ENCODE peak calls at places on chromosomes 7 and 10, in nine cellular contexts. R, S, W, U, X, V, A, C and T are unnamed samples.
A peak's percentile ranks its signal among the peaks of the same experiment; 100 is the strongest.

GRCh38 chr7:137992042-137992737 is 9.7 kb downstream of the CREB3L2 start:
- DNase-seq in R (no peak), S (no peak), W (no peak), U (peak; percentile 87), X (no peak), V (no peak), A (peak; percentile 90), C (no peak), T (no peak)

GRCh38 chr10:95445837-95446347 is 115.3 kb downstream of the SORBS1 start:
- DNase-seq in R (peak; percentile 27), S (peak; percentile 31), W (no peak), U (peak; percentile 80), X (no peak), V (peak; percentile 59), A (peak; percentile 59), C (peak; percentile 54), T (peak; percentile 74)

GRCh38 chr10:72425133-72425532 is 70.4 kb upstream of the DNAJB12 start:
- DNase-seq in R (no peak), S (no peak), W (no peak), U (no peak), X (no peak), V (no peak), A (no peak), C (no peak), T (no peak)

GRCh38 chr7:82430518-82431465 is 12.8 kb downstream of the CACNA2D1 start:
- DNase-seq in R (no peak), S (no peak), W (no peak), U (no peak), X (no peak), V (no peak), A (no peak), C (no peak), T (no peak)

GRCh38 chr10:130516141-130516540 is 379.9 kb downstream of the GLRX3 start:
- DNase-seq in R (no peak), S (no peak), W (no peak), U (no peak), X (no peak), V (no peak), A (no peak), C (no peak), T (no peak)

GRCh38 chr10:117363027-117363426 is 12.2 kb downstream of the PDZD8 start:
- DNase-seq in R (no peak), S (no peak), W (no peak), U (peak; percentile 33), X (no peak), V (peak; percentile 47), A (no peak), C (no peak), T (no peak)

GRCh38 chr7:70582921-70583895 is 548.7 kb upstream of the GALNT17 start:
- DNase-seq in R (no peak), S (no peak), W (no peak), U (no peak), X (no peak), V (no peak), A (no peak), C (no peak), T (no peak)

GRCh38 chr7:24972991-24973390 is 7.0 kb downstream of the OSBPL3 start:
- DNase-seq in R (no peak), S (no peak), W (no peak), U (no peak), X (no peak), V (no peak), A (no peak), C (no peak), T (no peak)

GRCh38 chr10:15898046-15898445 is 37.7 kb upstream of the MINDY3 start:
- DNase-seq in R (no peak), S (no peak), W (no peak), U (peak; percentile 2), X (no peak), V (no peak), A (no peak), C (no peak), T (no peak)

GRCh38 chr7:121604627-121605296 is 208.7 kb upstream of the FAM3C start:
- DNase-seq in R (no peak), S (no peak), W (no peak), U (peak; percentile 28), X (no peak), V (no peak), A (no peak), C (no peak), T (no peak)

GRCh38 chr10:773562-774161 is 84.2 kb upstream of the DIP2C start:
- DNase-seq in R (no peak), S (no peak), W (no peak), U (peak; percentile 34), X (no peak), V (no peak), A (peak; percentile 19), C (no peak), T (no peak)

GRCh38 chr10:62587011-62587410 is 212.8 kb downstream of the ZNF365 start:
- DNase-seq in R (no peak), S (no peak), W (no peak), U (no peak), X (no peak), V (no peak), A (no peak), C (no peak), T (no peak)

GRCh38 chr7:44729949-44730590 is 18.6 kb upstream of the ZMIZ2 start:
- DNase-seq in R (no peak), S (no peak), W (no peak), U (peak; percentile 55), X (no peak), V (no peak), A (no peak), C (no peak), T (no peak)

GRCh38 chr7:1539346-1540321 is 9.1 kb downstream of the MAFK start:
- DNase-seq in R (no peak), S (no peak), W (no peak), U (peak; percentile 62), X (no peak), V (no peak), A (peak; percentile 32), C (no peak), T (peak; percentile 36)

GRCh38 chr10:75356484-75356883 is 45.1 kb downstream of the ZNF503 start:
- DNase-seq in R (no peak), S (no peak), W (no peak), U (no peak), X (no peak), V (no peak), A (no peak), C (no peak), T (no peak)

GRCh38 chr10:17847586-17848296 is 38.6 kb downstream of the MRC1 start:
- DNase-seq in R (no peak), S (no peak), W (no peak), U (peak; percentile 4), X (no peak), V (no peak), A (no peak), C (no peak), T (no peak)

GRCh38 chr7:129947001-129947400 is 5.8 kb downstream of the UBE2H start:
- DNase-seq in R (no peak), S (no peak), W (no peak), U (no peak), X (no peak), V (no peak), A (no peak), C (no peak), T (no peak)

GRCh38 chr10:88870101-88870500 is 9.9 kb upstream of the STAMBPL1 start:
- DNase-seq in R (no peak), S (no peak), W (no peak), U (no peak), X (no peak), V (no peak), A (no peak), C (no peak), T (no peak)